ENCODE peak calls at places on chromosomes 16 and 17, in five cellular contexts. One of them, this sample, is unnamed.

GRCh38 chr16:56807011-56807675 is 57.9 kb upstream of the SLC12A3 start:
- DNase-seq in HL-60: no peak
- DNase-seq in keratinocyte: no peak
- DNase-seq in transverse colon: no peak
- DNase-seq in CD8-positive, alpha-beta T cell: no peak
- DNase-seq in this sample: no peak

GRCh38 chr17:8068736-8069586 is 18.6 kb downstream of the ALOX12B start:
- DNase-seq in HL-60: no peak
- DNase-seq in CD8-positive, alpha-beta T cell: no peak
- DNase-seq in transverse colon: peak; percentile 68
- DNase-seq in keratinocyte: no peak
- DNase-seq in this sample: no peak

GRCh38 chr17:40176409-40177110 is 710 bp upstream of the RAPGEFL1 start:
- DNase-seq in keratinocyte: peak; percentile 86
- DNase-seq in HL-60: no peak
- DNase-seq in CD8-positive, alpha-beta T cell: no peak
- DNase-seq in transverse colon: peak; percentile 89
- DNase-seq in this sample: no peak

GRCh38 chr17:78998311-78999055 is 11.1 kb downstream of the CANT1 start:
- DNase-seq in transverse colon: peak; percentile 88
- DNase-seq in CD8-positive, alpha-beta T cell: no peak
- DNase-seq in keratinocyte: no peak
- DNase-seq in HL-60: no peak
- DNase-seq in this sample: peak; percentile 42

GRCh38 chr16:87233928-87234327 is 83.3 kb downstream of the C16orf95 start:
- DNase-seq in CD8-positive, alpha-beta T cell: no peak
- DNase-seq in HL-60: no peak
- DNase-seq in transverse colon: no peak
- DNase-seq in keratinocyte: no peak
- DNase-seq in this sample: no peak

GRCh38 chr16:2774161-2774891 is 2.8 kb downstream of the ELOB start:
- DNase-seq in keratinocyte: no peak
- DNase-seq in transverse colon: no peak
- DNase-seq in CD8-positive, alpha-beta T cell: no peak
- DNase-seq in HL-60: peak; percentile 16
- DNase-seq in this sample: no peak

GRCh38 chr16:90008708-90009145 is 10.5 kb downstream of the DBNDD1 start:
- DNase-seq in CD8-positive, alpha-beta T cell: peak; percentile 79
- DNase-seq in transverse colon: peak; percentile 35
- DNase-seq in keratinocyte: no peak
- DNase-seq in HL-60: no peak
- DNase-seq in this sample: no peak

GRCh38 chr16:48041861-48042435 is 113.8 kb downstream of the ABCC12 start:
- DNase-seq in HL-60: no peak
- DNase-seq in keratinocyte: no peak
- DNase-seq in transverse colon: no peak
- DNase-seq in CD8-positive, alpha-beta T cell: no peak
- DNase-seq in this sample: no peak

GRCh38 chr17:37124074-37124824 is 175.5 kb downstream of the AATF start:
- DNase-seq in HL-60: peak; percentile 33
- DNase-seq in keratinocyte: no peak
- DNase-seq in CD8-positive, alpha-beta T cell: no peak
- DNase-seq in transverse colon: no peak
- DNase-seq in this sample: no peak

GRCh38 chr17:76137026-76137350 is 4.1 kb downstream of the FOXJ1 start:
- DNase-seq in keratinocyte: no peak
- DNase-seq in HL-60: no peak
- DNase-seq in transverse colon: no peak
- DNase-seq in CD8-positive, alpha-beta T cell: no peak
- DNase-seq in this sample: no peak

GRCh38 chr16:57576429-57576870 is 34.0 kb downstream of the ADGRG5 start:
- DNase-seq in HL-60: peak; percentile 53
- DNase-seq in transverse colon: peak; percentile 81
- DNase-seq in CD8-positive, alpha-beta T cell: peak; percentile 76
- DNase-seq in keratinocyte: peak; percentile 36
- DNase-seq in this sample: peak; percentile 29

GRCh38 chr16:77949445-77949844 is 72.9 kb upstream of the CLEC3A start:
- DNase-seq in HL-60: no peak
- DNase-seq in transverse colon: no peak
- DNase-seq in CD8-positive, alpha-beta T cell: no peak
- DNase-seq in keratinocyte: no peak
- DNase-seq in this sample: no peak

GRCh38 chr17:70810609-70811008 is 641.3 kb downstream of the KCNJ2 start:
- DNase-seq in keratinocyte: no peak
- DNase-seq in HL-60: no peak
- DNase-seq in CD8-positive, alpha-beta T cell: no peak
- DNase-seq in transverse colon: no peak
- DNase-seq in this sample: no peak

GRCh38 chr16:86347090-86347489 is 163.2 kb upstream of the FOXF1 start:
- DNase-seq in keratinocyte: no peak
- DNase-seq in HL-60: no peak
- DNase-seq in CD8-positive, alpha-beta T cell: no peak
- DNase-seq in transverse colon: no peak
- DNase-seq in this sample: no peak

GRCh38 chr17:81323411-81323868 is 28.3 kb upstream of the SLC38A10 start:
- DNase-seq in HL-60: no peak
- DNase-seq in transverse colon: no peak
- DNase-seq in CD8-positive, alpha-beta T cell: no peak
- DNase-seq in keratinocyte: no peak
- DNase-seq in this sample: no peak

GRCh38 chr17:59764292-59764741 is 56.9 kb downstream of the VMP1 start:
- DNase-seq in transverse colon: no peak
- DNase-seq in keratinocyte: no peak
- DNase-seq in HL-60: no peak
- DNase-seq in CD8-positive, alpha-beta T cell: no peak
- DNase-seq in this sample: no peak

GRCh38 chr16:69217433-69217832 is 30.5 kb downstream of the SNTB2 start:
- DNase-seq in transverse colon: no peak
- DNase-seq in HL-60: no peak
- DNase-seq in CD8-positive, alpha-beta T cell: no peak
- DNase-seq in keratinocyte: no peak
- DNase-seq in this sample: no peak

GRCh38 chr17:14302421-14303099 is 1.7 kb downstream of the HS3ST3B1 start:
- DNase-seq in transverse colon: peak; percentile 81
- DNase-seq in CD8-positive, alpha-beta T cell: peak; percentile 78
- DNase-seq in HL-60: peak; percentile 29
- DNase-seq in keratinocyte: no peak
- DNase-seq in this sample: no peak

GRCh38 chr16:87931504-87931903 is 4.8 kb downstream of the CA5A start:
- DNase-seq in CD8-positive, alpha-beta T cell: no peak
- DNase-seq in transverse colon: no peak
- DNase-seq in HL-60: no peak
- DNase-seq in keratinocyte: no peak
- DNase-seq in this sample: no peak

GRCh38 chr16:56202036-56202435 is 10.7 kb downstream of the GNAO1 start:
- DNase-seq in HL-60: no peak
- DNase-seq in keratinocyte: no peak
- DNase-seq in transverse colon: no peak
- DNase-seq in CD8-positive, alpha-beta T cell: peak; percentile 53
- DNase-seq in this sample: no peak

GRCh38 chr16:49858200-49859129 is 2.6 kb upstream of the ZNF423 start:
- DNase-seq in transverse colon: peak; percentile 58
- DNase-seq in CD8-positive, alpha-beta T cell: peak; percentile 41
- DNase-seq in HL-60: no peak
- DNase-seq in keratinocyte: no peak
- DNase-seq in this sample: peak; percentile 61

GRCh38 chr17:80942360-80943345 is 49.0 kb upstream of the CHMP6 start:
- DNase-seq in transverse colon: peak; percentile 88
- DNase-seq in HL-60: no peak
- DNase-seq in CD8-positive, alpha-beta T cell: no peak
- DNase-seq in keratinocyte: no peak
- DNase-seq in this sample: peak; percentile 77

GRCh38 chr17:55625516-55625915 is 97.1 kb downstream of the TMEM100 start:
- DNase-seq in CD8-positive, alpha-beta T cell: no peak
- DNase-seq in HL-60: no peak
- DNase-seq in keratinocyte: no peak
- DNase-seq in transverse colon: no peak
- DNase-seq in this sample: no peak

GRCh38 chr17:61400058-61400785 is 579 bp downstream of the TBX2 start:
- DNase-seq in CD8-positive, alpha-beta T cell: no peak
- DNase-seq in keratinocyte: no peak
- DNase-seq in HL-60: no peak
- DNase-seq in transverse colon: no peak
- DNase-seq in this sample: no peak

GRCh38 chr16:67164599-67165061 is at the start of gene HSF4:
- DNase-seq in keratinocyte: no peak
- DNase-seq in CD8-positive, alpha-beta T cell: no peak
- DNase-seq in transverse colon: peak; percentile 79
- DNase-seq in HL-60: no peak
- DNase-seq in this sample: no peak

GRCh38 chr16:89921699-89922476 is 1.3 kb upstream of the TUBB3 start:
- DNase-seq in CD8-positive, alpha-beta T cell: no peak
- DNase-seq in transverse colon: peak; percentile 59
- DNase-seq in HL-60: no peak
- DNase-seq in keratinocyte: peak; percentile 79
- DNase-seq in this sample: peak; percentile 71

GRCh38 chr17:56793947-56794346 is 39.8 kb downstream of the C17orf67 start:
- DNase-seq in CD8-positive, alpha-beta T cell: no peak
- DNase-seq in transverse colon: no peak
- DNase-seq in HL-60: no peak
- DNase-seq in keratinocyte: no peak
- DNase-seq in this sample: no peak

GRCh38 chr17:81272616-81273015 is 22.5 kb downstream of the SLC38A10 start:
- DNase-seq in HL-60: no peak
- DNase-seq in keratinocyte: no peak
- DNase-seq in transverse colon: no peak
- DNase-seq in CD8-positive, alpha-beta T cell: no peak
- DNase-seq in this sample: no peak

GRCh38 chr17:52923658-52924057 is 765.1 kb upstream of the CA10 start:
- DNase-seq in HL-60: no peak
- DNase-seq in CD8-positive, alpha-beta T cell: no peak
- DNase-seq in keratinocyte: no peak
- DNase-seq in transverse colon: no peak
- DNase-seq in this sample: no peak

DNA sequence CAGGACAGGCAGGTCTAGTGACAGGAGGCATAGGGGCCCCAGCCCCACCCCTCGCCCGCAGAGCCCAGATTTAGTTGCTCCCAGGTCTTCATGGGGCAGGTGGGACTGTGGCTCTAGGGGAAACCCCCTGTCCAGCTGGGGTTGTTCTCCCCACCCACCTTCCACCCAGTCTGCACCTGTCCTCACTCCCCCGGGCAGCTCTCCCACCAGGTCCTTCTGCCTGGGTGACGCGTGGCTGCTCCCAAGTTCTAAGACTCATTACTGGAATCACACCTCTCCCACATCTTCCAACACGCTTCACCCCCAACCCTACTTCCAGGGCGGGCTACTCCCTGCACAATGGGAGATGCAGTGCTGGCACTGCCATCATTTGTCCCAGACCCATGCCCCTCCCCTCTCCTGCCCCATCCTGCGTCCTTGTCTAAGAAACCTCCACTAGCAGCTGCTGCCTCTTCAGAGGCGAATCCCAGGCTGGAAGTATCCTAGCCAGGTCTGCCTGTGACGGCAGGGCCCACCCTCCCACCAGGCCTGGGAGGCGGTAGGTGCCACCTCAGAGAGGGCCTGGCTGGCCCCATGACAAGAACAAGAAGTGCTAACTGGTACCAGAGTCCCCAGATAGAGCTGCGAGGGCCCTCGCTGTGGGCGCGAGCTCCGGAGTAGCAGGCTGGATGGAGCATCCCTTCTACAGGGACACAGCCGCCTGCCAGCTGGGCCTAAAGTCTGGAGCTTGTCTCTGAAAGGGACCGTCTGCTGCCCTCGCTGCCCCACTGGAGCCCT is 22.8 kb downstream of the GRIN2C start:
- DNase-seq in HL-60: no peak
- DNase-seq in CD8-positive, alpha-beta T cell: no peak
- DNase-seq in keratinocyte: no peak
- DNase-seq in transverse colon: no peak
- DNase-seq in this sample: no peak
- H3K4me3 ChIP-seq in HL-60: no peak overlapping the region
- H3K4me3 ChIP-seq in CD8-positive, alpha-beta T cell: no peak overlapping the region
- H3K4me3 ChIP-seq in keratinocyte: no peak overlapping the region
- H3K4me3 ChIP-seq in transverse colon: no peak overlapping the region
- H3K4me3 ChIP-seq in this sample: no peak overlapping the region

GRCh38 chr17:31266042-31266441 is 31.0 kb downstream of the OMG start:
- DNase-seq in CD8-positive, alpha-beta T cell: peak; percentile 32
- DNase-seq in transverse colon: no peak
- DNase-seq in keratinocyte: no peak
- DNase-seq in HL-60: no peak
- DNase-seq in this sample: no peak
- TF ChIP-seq CTCF in CD8-positive, alpha-beta T cell: peak; percentile 33
- TF ChIP-seq CTCF in transverse colon: no peak
- TF ChIP-seq CTCF in keratinocyte: no peak
- TF ChIP-seq CTCF in HL-60: no peak
- TF ChIP-seq CTCF in this sample: no peak

DNA sequence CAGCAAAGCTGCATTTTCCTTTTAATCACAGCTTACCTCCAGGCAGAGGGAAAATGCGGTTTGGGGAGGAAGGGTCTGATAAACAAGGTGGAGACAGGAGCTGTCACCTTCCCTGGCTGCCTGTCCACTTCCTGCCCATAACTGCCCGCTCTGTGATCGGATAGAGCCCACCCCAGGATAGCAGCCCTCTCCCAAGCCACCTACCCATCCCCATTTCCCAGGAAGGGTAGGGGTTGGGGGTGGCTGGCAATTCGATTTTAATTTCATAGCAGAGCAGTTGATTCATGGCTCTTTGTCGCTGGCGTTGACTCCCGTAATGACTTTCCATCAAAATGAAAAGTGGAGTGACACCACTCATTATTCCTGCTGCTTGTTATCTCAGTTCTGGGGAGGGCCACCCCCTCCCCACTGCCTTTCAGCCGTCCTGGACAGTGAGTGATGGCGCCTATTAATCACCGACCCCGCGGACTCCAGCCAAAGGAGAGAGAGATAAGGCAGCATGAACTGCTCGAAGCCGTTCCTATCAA is 11.2 kb downstream of the CDK5RAP3 start:
- DNase-seq in HL-60: no peak
- DNase-seq in CD8-positive, alpha-beta T cell: no peak
- DNase-seq in keratinocyte: no peak
- DNase-seq in transverse colon: no peak
- DNase-seq in this sample: no peak
- H3K4me3 ChIP-seq in HL-60: no peak overlapping the region
- H3K4me3 ChIP-seq in CD8-positive, alpha-beta T cell: no peak overlapping the region
- H3K4me3 ChIP-seq in keratinocyte: no peak overlapping the region
- H3K4me3 ChIP-seq in transverse colon: no peak overlapping the region
- H3K4me3 ChIP-seq in this sample: no peak overlapping the region

DNA sequence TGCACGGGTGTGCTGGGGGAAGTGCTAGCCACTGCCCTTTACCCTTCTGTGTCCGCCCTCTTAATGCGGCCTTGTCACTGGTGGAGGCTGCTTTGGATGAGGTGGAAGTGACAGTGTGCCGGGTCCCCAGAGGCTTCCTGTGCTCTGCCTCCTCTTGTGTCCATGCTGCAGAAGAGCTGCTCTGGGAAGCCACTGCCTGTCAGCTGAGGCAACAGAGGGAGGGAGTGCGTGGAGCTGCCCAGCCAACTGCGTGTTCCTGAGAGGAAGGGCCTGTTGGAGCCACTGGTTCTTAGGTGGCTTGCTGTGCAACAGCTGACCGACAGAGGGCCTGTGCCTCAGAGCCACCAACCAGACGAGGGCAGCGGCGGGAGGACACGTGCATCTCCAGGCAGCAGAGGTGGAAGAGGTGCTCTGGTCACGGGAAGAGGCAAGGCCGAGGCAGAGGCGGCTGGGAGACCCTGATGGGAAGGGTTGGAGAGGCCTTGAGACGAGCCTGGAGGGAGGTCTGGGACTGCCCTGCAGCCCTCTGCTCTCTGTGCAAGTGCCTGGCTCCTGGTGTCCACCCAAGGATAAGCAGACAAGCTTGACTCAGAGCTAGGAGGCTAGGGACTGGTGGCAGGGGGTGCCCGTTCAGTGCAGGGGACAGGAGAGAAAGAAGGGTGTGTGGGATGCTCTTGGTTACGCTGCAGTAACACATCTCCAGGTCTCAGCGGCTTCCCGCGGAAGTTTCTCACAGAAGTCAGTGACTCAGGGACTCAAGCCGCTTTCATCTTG is 25.4 kb downstream of the B9D1 start:
- DNase-seq in keratinocyte: no peak
- DNase-seq in transverse colon: peak; percentile 56
- DNase-seq in HL-60: no peak
- DNase-seq in CD8-positive, alpha-beta T cell: no peak
- DNase-seq in this sample: no peak
- TF ChIP-seq CTCF in keratinocyte: no peak
- TF ChIP-seq CTCF in transverse colon: peak; percentile 40
- TF ChIP-seq CTCF in HL-60: no peak
- TF ChIP-seq CTCF in CD8-positive, alpha-beta T cell: no peak
- TF ChIP-seq CTCF in this sample: no peak